ENCODE peak calls at places on chromosome 5, in six cellular contexts. D is cardiac muscle cell, Y is A549, I is tibial nerve, Q is pancreas, P is fibroblast of lung. V is an unnamed sample. For H3K4me1, the result is how much of the 10 kb centered on the place peaks cover.

GRCh38 chr5:68303038-68303738 is 87.6 kb downstream of the PIK3R1 start:
- DNase-seq in Q (no peak), Y (no peak), D (peak), I (no peak), P (peak), V (no peak)

GRCh38 chr5:68332546-68332945 is 117.0 kb downstream of the PIK3R1 start:
- DNase-seq in Q (no peak), I (no peak), Y (no peak), P (no peak), D (no peak), V (no peak)

GRCh38 chr5:179348833-179349232 is 3.6 kb upstream of the ADAMTS2 start:
- DNase-seq in Q (no peak), P (no peak), I (no peak), D (no peak), Y (no peak), V (no peak)

GRCh38 chr5:168423971-168424370 is 62.3 kb upstream of the RARS1 start:
- DNase-seq in Y (no peak), P (no peak), Q (no peak), I (no peak), D (no peak), V (no peak)

GRCh38 chr5:163504091-163504931 is 1.1 kb upstream of the MAT2B start:
- DNase-seq in P (peak), Q (no peak), I (peak), Y (peak), D (peak), V (peak)

GRCh38 chr5:8517461-8517860 is 648.5 kb downstream of the MTRR start:
- DNase-seq in D (no peak), I (no peak), Y (peak), Q (no peak), P (no peak), V (no peak)

GRCh38 chr5:57174128-57174849 is 430 bp downstream of the GPBP1 start:
- DNase-seq in Q (no peak), D (peak), Y (peak), P (peak), I (no peak), V (no peak)

GRCh38 chr5:135353952-135354721 is 44.9 kb downstream of the MACROH2A1 start:
- DNase-seq in D (no peak), P (peak), Y (no peak), I (no peak), Q (no peak), V (no peak)

GRCh38 chr5:134438641-134439621 is 27.2 kb upstream of the CDKN2AIPNL start:
- DNase-seq in D (no peak), Q (no peak), Y (peak), P (peak), I (peak), V (no peak)

GRCh38 chr5:73892806-73893205 is 266.8 kb downstream of the ARHGEF28 start:
- DNase-seq in Y (no peak), P (peak), I (no peak), D (no peak), Q (no peak), V (no peak)

GRCh38 chr5:84028093-84028492 is 307.4 kb upstream of the HAPLN1 start:
- DNase-seq in P (peak), Y (no peak), Q (no peak), I (no peak), D (no peak), V (no peak)

GRCh38 chr5:10621837-10622236 is 58.0 kb downstream of the ANKRD33B start:
- DNase-seq in Q (no peak), I (no peak), Y (no peak), D (no peak), P (no peak), V (no peak)

GRCh38 chr5:41843456-41844112 is 26.6 kb downstream of the OXCT1 start:
- DNase-seq in Q (no peak), Y (peak), D (peak), I (no peak), P (peak), V (peak)

GRCh38 chr5:39631948-39632347 is 207.2 kb upstream of the DAB2 start:
- DNase-seq in Y (no peak), P (peak), I (no peak), Q (no peak), D (no peak), V (no peak)

GRCh38 chr5:54415896-54416640 is 39.4 kb upstream of the HSPB3 start:
- DNase-seq in P (peak), I (no peak), Q (no peak), D (no peak), Y (peak), V (no peak)

GRCh38 chr5:39164016-39164415 is 55.3 kb downstream of the FYB1 start:
- DNase-seq in I (no peak), Q (no peak), D (no peak), Y (no peak), P (no peak), V (no peak)

GRCh38 chr5:169258372-169259000 is 42.5 kb downstream of the SLIT3 start:
- DNase-seq in D (no peak), I (no peak), Y (peak), P (peak), Q (no peak), V (no peak)

GRCh38 chr5:140220698-140221064 is 45.7 kb downstream of the CYSTM1 start:
- DNase-seq in D (no peak), I (no peak), P (no peak), Q (no peak), Y (no peak), V (no peak)

GRCh38 chr5:172303090-172303995 is 19.8 kb upstream of the UBTD2 start:
- DNase-seq in Y (no peak), Q (no peak), I (no peak), P (peak), D (no peak), V (peak)

DNA sequence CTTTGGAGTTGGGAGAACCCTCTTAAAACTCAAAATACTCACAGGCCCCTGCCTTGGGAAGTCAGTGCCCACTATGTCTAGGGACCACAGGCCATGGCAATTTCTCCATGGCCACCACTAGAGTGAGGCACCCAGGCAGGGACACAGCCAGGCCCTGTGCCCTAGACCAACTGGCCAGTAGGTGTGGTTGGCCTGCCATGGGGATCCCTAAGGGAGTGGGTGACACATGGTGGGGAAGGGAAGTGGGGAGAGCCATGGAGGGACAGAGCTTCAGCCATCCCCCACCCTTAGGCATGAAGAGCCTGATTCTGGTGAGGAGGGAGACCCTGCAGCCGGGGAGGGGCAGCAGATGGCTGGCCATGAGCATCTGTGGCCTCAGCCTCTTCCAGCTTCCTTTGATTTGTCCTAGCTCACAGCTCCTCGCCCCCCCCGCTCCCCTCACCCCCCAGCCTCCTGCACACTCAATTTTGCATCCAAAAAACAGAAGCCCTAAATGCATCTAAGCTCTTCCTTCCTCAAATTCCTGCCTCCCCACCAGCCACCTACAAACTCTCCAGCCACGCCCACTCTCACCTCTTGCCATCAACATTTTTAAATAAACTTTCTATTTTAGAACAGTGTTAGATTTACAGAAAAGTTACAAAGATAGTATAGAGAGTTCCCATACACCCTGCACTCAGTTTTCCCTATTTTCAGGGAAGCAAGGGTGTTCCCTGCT is 1.6 kb upstream of the DBN1 start:
- DNase-seq in I (no peak), P (peak), Y (no peak), D (no peak), Q (no peak), V (no peak)
- H3K4me1 ChIP-seq in I (half or more), P (under half), Y (under half), D (under half), Q (under half), V (under half)

DNA sequence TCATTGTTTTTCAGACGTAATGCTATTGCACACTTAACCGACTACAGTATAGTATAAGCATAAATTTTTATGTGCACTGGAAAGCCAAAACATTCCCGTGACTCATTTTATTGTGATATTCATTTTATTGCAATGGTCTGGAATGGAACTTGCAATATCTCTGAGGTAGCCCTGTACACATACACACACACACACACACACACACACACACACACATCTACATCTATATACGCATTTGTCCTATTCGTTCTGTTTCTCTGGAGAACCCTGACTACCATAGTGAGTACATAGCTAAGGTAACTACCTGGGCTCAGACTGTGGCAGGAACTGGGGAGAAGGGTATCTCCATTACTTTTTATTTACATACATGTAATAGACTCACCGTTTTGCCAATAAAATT is 73.8 kb upstream of the PLPP1 start:
- DNase-seq in P (no peak), I (no peak), Y (no peak), Q (no peak), D (no peak), V (no peak)
- H3K4me3 ChIP-seq in P (no peak), I (no peak), Y (no peak), Q (no peak), D (no peak), V (no peak)

GRCh38 chr5:170434953-170435605 is 45.9 kb upstream of the KCNMB1 start:
- DNase-seq in Q (peak), D (peak), Y (peak), P (peak), I (peak), V (peak)
- H3K4me1 ChIP-seq in Q (under half), D (under half), Y (under half), P (under half), I (under half), V (under half)

GRCh38 chr5:160469156-160470144 is 47.8 kb downstream of the PTTG1 start:
- DNase-seq in D (no peak), Y (no peak), P (peak), Q (no peak), I (no peak), V (no peak)
- H3K4me3 ChIP-seq in D (no peak), Y (no peak), P (no peak), Q (no peak), I (no peak), V (no peak)

GRCh38 chr5:58496488-58496887 is 5.3 kb downstream of the GAPT start:
- DNase-seq in D (no peak), Y (no peak), P (no peak), Q (no peak), I (no peak), V (no peak)
- H3K4me1 ChIP-seq in D (under half), Y (under half), P (under half), Q (under half), I (under half), V (under half)

GRCh38 chr5:1852324-1852947 is 30.3 kb downstream of the IRX4 start:
- DNase-seq in Q (no peak), D (peak), Y (no peak), I (no peak), P (no peak), V (no peak)
- H3K4me3 ChIP-seq in Q (no peak), D (no peak), Y (no peak), I (no peak), P (no peak), V (no peak)

GRCh38 chr5:176538505-176538806 is 1.3 kb upstream of the RNF44 start:
- DNase-seq in D (no peak), Q (no peak), I (no peak), Y (no peak), P (no peak), V (no peak)
- H3K4me1 ChIP-seq in D (under half), Q (under half), I (half or more), Y (under half), P (under half), V (under half)

DNA sequence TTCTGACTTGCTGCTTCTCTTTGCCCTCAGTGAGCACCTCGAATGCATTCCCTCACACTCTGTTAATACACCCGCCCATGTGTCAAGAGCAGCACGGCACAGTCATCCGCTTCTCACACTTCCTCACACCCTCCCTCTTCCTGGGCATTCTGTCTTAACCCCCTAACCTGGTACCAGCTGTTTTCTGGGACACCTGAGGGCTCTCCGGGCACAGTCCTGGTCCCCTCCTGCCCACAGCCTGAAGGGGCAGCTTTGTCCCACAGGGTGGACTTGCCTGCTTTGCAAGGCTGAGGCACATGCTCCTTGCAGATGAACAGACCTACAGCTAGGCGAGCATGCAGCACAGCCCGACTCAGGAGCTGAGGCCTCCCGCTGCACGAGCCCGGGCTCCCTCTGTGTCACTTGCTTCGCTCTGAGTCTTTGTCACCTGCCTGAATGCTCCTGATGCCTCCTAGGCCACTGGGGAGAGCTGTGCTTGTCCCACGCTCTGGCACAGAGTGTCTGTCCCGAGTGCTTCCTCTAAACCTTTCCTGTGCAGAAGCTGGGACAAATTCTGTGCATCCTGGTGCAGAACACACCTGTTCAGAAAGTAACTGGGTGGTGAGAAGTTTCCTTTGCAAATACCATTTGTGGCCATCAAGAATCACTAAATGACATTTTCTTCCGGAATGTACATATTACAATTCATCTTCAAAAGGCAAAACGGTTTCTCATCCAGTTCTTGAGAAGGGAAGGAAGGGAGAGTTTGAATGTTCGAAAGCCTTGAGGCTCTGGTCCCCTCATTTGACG is 47.8 kb downstream of the AHRR start:
- DNase-seq in Y (no peak), I (peak), Q (no peak), P (peak), D (no peak), V (no peak)
- H3K4me3 ChIP-seq in Y (no peak), I (no peak), Q (no peak), P (no peak), D (no peak), V (no peak)

DNA sequence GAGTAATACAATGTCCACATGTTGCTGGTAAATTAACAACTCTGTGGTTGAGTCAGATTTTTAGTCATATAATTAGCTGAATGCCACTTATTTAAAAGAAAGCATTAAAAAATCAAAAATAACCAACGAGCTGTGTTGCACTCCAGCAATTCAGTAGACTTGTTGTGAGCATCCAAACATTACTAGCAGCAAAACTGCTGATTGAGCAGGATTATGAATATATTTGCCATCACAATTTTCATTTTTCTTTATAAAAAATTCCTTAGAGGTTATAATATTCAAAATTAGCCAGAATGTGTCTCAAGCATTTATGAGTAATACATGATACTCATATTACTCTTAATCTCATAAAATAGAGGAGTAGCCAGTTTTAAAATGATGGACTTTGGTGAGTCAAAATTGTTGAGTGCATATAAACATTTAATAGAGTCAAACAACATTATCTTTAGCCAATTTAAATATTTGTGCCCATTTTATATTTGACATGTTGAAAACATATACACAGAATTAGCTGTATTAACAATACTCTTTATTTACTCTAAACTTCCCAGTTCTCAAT is 44.0 kb downstream of the ST8SIA4 start:
- DNase-seq in Y (no peak), Q (no peak), I (no peak), P (no peak), D (no peak), V (no peak)
- H3K4me1 ChIP-seq in Y (under half), Q (under half), I (under half), P (under half), D (under half), V (under half)

DNA sequence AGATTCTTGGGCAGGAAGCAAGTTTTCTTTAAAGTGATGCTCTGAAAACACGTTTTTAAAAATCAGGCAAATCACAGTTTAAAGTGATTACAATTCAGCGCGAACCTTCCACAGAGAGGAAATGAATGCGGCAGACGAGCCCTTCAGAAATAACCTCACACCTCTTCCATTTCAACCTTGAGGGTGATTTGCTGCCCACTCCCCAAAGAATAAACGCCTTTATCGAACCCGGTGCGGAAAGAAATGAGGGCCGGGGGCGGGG is 2.3 kb upstream of the EFNA5 start:
- DNase-seq in P (no peak), I (no peak), D (no peak), Q (no peak), Y (no peak), V (no peak)
- H3K4me3 ChIP-seq in P (peak), I (peak), D (peak), Q (peak), Y (peak), V (peak)